ENCODE peak calls at places on chromosomes 16 and 17, in eight cellular contexts. P is colonic mucosa, I is OCI-LY7, A is mesothelial cell of epicardium, X is psoas muscle, C is esophagus squamous epithelium, L is body of pancreas, T is H9. O is an unnamed sample.

GRCh38 chr16:21952793-21953540 is at the start of gene UQCRC2:
- DNase-seq in P (peak; percentile 93), C (peak; percentile 37), A (peak; percentile 88), T (peak; percentile 89), X (peak; percentile 92), I (peak; percentile 95), L (peak; percentile 91), O (peak; percentile 72)

GRCh38 chr16:72481419-72481818 is 309.5 kb upstream of the PMFBP1 start:
- DNase-seq in C (no peak), P (no peak), T (no peak), I (no peak), A (no peak), L (no peak), X (no peak), O (no peak)

GRCh38 chr17:44097110-44097810 is 26.2 kb downstream of the HDAC5 start:
- DNase-seq in C (no peak), X (peak; percentile 91), I (no peak), A (no peak), P (no peak), L (no peak), T (no peak), O (no peak)

GRCh38 chr17:77999413-78000173 is 41.1 kb downstream of the TNRC6C start:
- DNase-seq in X (no peak), C (no peak), L (no peak), P (no peak), T (no peak), A (no peak), I (no peak), O (no peak)

GRCh38 chr16:30484887-30485286 is 12.3 kb downstream of the ITGAL start:
- DNase-seq in T (no peak), C (no peak), X (no peak), L (no peak), P (no peak), A (no peak), I (no peak), O (no peak)

GRCh38 chr17:65131946-65132345 is 5.2 kb upstream of the RGS9 start:
- DNase-seq in L (no peak), I (no peak), T (no peak), A (no peak), C (no peak), P (no peak), X (no peak), O (no peak)

GRCh38 chr17:16927641-16928321 is 44.1 kb downstream of the TNFRSF13B start:
- DNase-seq in L (no peak), C (no peak), X (no peak), A (no peak), T (peak; percentile 28), P (no peak), I (no peak), O (no peak)

GRCh38 chr16:65600629-65601028 is 478.8 kb upstream of the CDH11 start:
- DNase-seq in A (no peak), C (no peak), T (no peak), X (no peak), I (no peak), P (no peak), L (no peak), O (no peak)

GRCh38 chr17:59331929-59332889 is 754 bp downstream of the YPEL2 start:
- DNase-seq in I (peak; percentile 17), T (no peak), X (peak; percentile 89), P (peak; percentile 63), C (no peak), A (peak; percentile 61), L (peak; percentile 52), O (peak; percentile 24)

GRCh38 chr16:75372236-75372856 is 61.0 kb downstream of the CFDP1 start:
- DNase-seq in P (no peak), C (no peak), X (no peak), T (no peak), I (no peak), A (no peak), L (no peak), O (no peak)

GRCh38 chr16:11278681-11279628 is 2.2 kb downstream of the PRM1 start:
- DNase-seq in X (no peak), C (no peak), P (no peak), T (no peak), I (no peak), L (no peak), A (no peak), O (no peak)

GRCh38 chr16:3017806-3018506 is at the start of gene CLDN6:
- DNase-seq in P (no peak), L (peak; percentile 50), T (peak; percentile 97), X (no peak), A (peak; percentile 95), C (no peak), I (peak; percentile 15), O (peak; percentile 97)

GRCh38 chr17:2070241-2071023 is 15.5 kb downstream of the HIC1 start:
- DNase-seq in C (no peak), X (no peak), P (no peak), T (peak; percentile 86), I (no peak), A (no peak), L (peak; percentile 47), O (no peak)

GRCh38 chr16:20023190-20023589 is 50.5 kb downstream of the GPR139 start:
- DNase-seq in A (no peak), T (no peak), C (no peak), P (no peak), I (peak; percentile 9), X (no peak), L (no peak), O (peak; percentile 15)

GRCh38 chr17:81541123-81541522 is 11.0 kb downstream of the FAAP100 start:
- DNase-seq in L (no peak), X (no peak), P (no peak), I (no peak), T (no peak), A (no peak), C (no peak), O (no peak)
- TF ChIP-seq CTCF in L (no peak), X (no peak), P (no peak), I (no peak), T (no peak), A (no peak), C (no peak), O (no peak)

DNA sequence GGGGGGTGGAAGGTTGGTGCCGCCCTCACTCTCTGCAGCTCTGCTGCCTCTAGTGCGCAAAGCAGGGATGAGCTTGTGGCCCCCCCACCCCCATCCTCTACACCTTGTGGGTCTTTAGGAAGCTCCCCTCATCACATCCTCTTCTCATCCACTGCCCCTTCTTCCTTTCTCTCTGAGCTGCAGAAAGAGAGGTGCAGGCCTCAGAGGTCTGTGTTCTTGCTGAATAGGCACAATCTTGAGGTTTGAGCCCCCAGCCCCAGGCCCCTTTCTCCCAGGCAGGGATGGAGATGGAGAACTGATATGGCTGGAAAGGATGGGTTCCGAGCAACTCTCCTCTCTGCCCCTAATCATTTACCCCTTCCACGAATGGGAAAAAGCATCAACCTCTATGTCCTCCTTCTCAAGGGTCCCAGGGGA is 2.6 kb downstream of the CACNA1G start:
- DNase-seq in C (no peak), T (peak; percentile 39), P (no peak), I (no peak), L (no peak), A (no peak), X (no peak), O (no peak)
- TF ChIP-seq CTCF in C (no peak), T (peak; percentile 20), P (no peak), I (peak; percentile 18), L (no peak), A (no peak), X (no peak), O (no peak)

DNA sequence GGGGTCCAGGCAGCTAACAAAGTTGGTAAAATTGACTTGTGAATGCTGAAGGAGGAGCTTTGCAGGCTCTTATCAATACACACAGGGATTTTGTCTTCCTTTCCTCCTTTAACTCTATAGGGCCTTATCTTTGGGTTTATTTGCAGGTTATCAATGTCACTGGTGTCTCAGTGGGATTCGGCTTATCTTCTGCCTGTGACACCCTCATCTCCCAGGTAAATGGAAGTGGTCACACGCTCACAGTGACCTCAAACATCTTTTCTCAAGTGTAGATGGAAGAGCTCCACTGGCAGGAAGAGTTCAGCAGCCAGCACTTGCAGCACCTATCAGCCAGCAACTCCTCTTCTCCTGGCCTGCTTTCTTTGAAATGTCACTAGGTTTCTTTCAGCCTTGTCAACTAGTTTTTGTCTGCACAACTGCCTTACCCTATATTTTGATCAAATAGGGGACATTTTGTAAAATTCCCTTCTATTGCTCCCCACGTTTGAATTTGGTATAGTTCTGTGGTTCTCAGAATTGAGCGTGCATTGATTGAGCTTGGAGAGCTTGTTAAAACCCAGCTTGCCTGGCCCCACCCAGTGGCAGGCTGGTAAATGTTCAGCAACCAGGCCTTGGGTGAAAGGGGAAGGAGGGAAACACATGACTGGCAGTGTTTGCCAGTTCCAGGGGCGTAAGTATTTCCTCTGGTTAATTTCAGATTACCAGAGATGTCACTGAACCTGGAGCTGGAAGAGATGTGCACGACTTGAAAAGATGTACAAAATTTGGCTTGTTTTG is 12.8 kb downstream of the SLC47A1 start:
- DNase-seq in P (peak; percentile 74), T (no peak), A (no peak), L (no peak), C (no peak), X (peak; percentile 58), I (peak; percentile 38), O (no peak)
- TF ChIP-seq CTCF in P (peak; percentile 18), T (peak; percentile 38), A (no peak), L (no peak), C (no peak), X (peak; percentile 23), I (peak; percentile 66), O (peak; percentile 23)

GRCh38 chr16:67660564-67661028 is at the start of gene PARD6A:
- DNase-seq in P (peak; percentile 95), T (peak; percentile 97), I (peak; percentile 100), X (peak; percentile 97), C (peak; percentile 63), A (peak; percentile 89), L (peak; percentile 89), O (peak; percentile 81)
- TF ChIP-seq CTCF in P (no peak), T (no peak), I (no peak), X (no peak), C (peak; percentile 25), A (no peak), L (no peak), O (no peak)

GRCh38 chr17:82915010-82915696 is 75.3 kb upstream of the ZNF750 start:
- DNase-seq in P (no peak), I (peak; percentile 92), A (no peak), L (no peak), T (peak; percentile 61), C (no peak), X (no peak), O (no peak)
- TF ChIP-seq CTCF in P (no peak), I (peak; percentile 89), A (no peak), L (no peak), T (peak; percentile 53), C (no peak), X (no peak), O (peak; percentile 12)

GRCh38 chr17:81996232-81996756 is 18.9 kb downstream of the ASPSCR1 start:
- DNase-seq in L (no peak), P (no peak), X (peak; percentile 29), C (no peak), A (no peak), I (no peak), T (no peak), O (no peak)

GRCh38 chr17:81993726-81994592 is 16.5 kb downstream of the ASPSCR1 start:
- DNase-seq in C (no peak), A (no peak), L (no peak), T (no peak), I (no peak), X (peak; percentile 39), P (no peak), O (no peak)

GRCh38 chr17:81996757-81997441 is 19.5 kb downstream of the ASPSCR1 start:
- DNase-seq in P (no peak), L (no peak), T (no peak), I (no peak), A (no peak), X (peak; percentile 22), C (no peak), O (no peak)

GRCh38 chr17:81994593-81995462 is 17.4 kb downstream of the ASPSCR1 start:
- DNase-seq in C (no peak), L (no peak), T (no peak), P (no peak), X (peak; percentile 33), I (no peak), A (no peak), O (no peak)

GRCh38 chr17:81995463-81996231 is 18.2 kb downstream of the ASPSCR1 start:
- DNase-seq in P (no peak), I (no peak), T (peak; percentile 79), A (no peak), X (peak; percentile 48), C (no peak), L (no peak), O (no peak)
- TF ChIP-seq CTCF in P (no peak), I (no peak), T (peak; percentile 56), A (no peak), X (no peak), C (no peak), L (no peak), O (no peak)

O was measured in progenitor cell of endocrine pancreas.